ENCODE peak calls at places on chromosome 2, in eight cellular contexts. E, R, U, X, Z, T, I and S are unnamed samples. For H3K36me3, the result is how much of the 10 kb centered on the place peaks cover.

GRCh38 chr2:135633582-135633981 is 102.3 kb downstream of the R3HDM1 start:
- DNase-seq in E (no peak), R (no peak), U (no peak), X (no peak), Z (no peak), T (no peak), I (no peak), S (no peak)

GRCh38 chr2:110114801-110115200 is 821 bp downstream of the MALL start:
- DNase-seq in E (no peak), R (no peak), U (peak), X (no peak), Z (no peak), T (no peak), I (peak), S (no peak)

GRCh38 chr2:7044253-7045250 is 127.3 kb downstream of the RNF144A start:
- DNase-seq in E (peak), R (peak), U (peak), X (peak), Z (peak), T (peak), I (peak), S (peak)

GRCh38 chr2:172090044-172090946 is 5.0 kb downstream of the DLX1 start:
- DNase-seq in E (peak), R (no peak), U (no peak), X (no peak), Z (no peak), T (no peak), I (no peak), S (no peak)

GRCh38 chr2:122236152-122236892 is 480.9 kb downstream of the TSN start:
- DNase-seq in E (no peak), R (no peak), U (no peak), X (peak), Z (peak), T (peak), I (peak), S (no peak)

GRCh38 chr2:96119389-96119751 is 3.0 kb upstream of the ADRA2B start:
- DNase-seq in E (no peak), R (no peak), U (no peak), X (no peak), Z (no peak), T (no peak), I (no peak), S (no peak)

GRCh38 chr2:3217646-3218045 is 160.0 kb downstream of the EIPR1 start:
- DNase-seq in E (no peak), R (no peak), U (no peak), X (no peak), Z (no peak), T (no peak), I (no peak), S (no peak)

GRCh38 chr2:230928701-230929380 is 3.8 kb upstream of the GPR55 start:
- DNase-seq in E (no peak), R (peak), U (no peak), X (no peak), Z (no peak), T (no peak), I (no peak), S (no peak)

GRCh38 chr2:179850188-179850587 is 11.2 kb downstream of the ZNF385B start:
- DNase-seq in E (no peak), R (no peak), U (peak), X (no peak), Z (no peak), T (no peak), I (peak), S (peak)

GRCh38 chr2:102082591-102083586 is 59.7 kb upstream of the IL1R1 start:
- DNase-seq in E (peak), R (peak), U (peak), X (no peak), Z (peak), T (peak), I (peak), S (peak)

GRCh38 chr2:88342749-88343148 is 109.7 kb downstream of the FOXI3 start:
- DNase-seq in E (no peak), R (no peak), U (no peak), X (no peak), Z (no peak), T (no peak), I (no peak), S (no peak)

GRCh38 chr2:157625311-157625710 is 3.4 kb downstream of the ACVR1C start:
- DNase-seq in E (no peak), R (no peak), U (no peak), X (no peak), Z (no peak), T (no peak), I (no peak), S (no peak)

GRCh38 chr2:11752906-11753305 is 6.5 kb downstream of the LPIN1 start:
- DNase-seq in E (no peak), R (no peak), U (no peak), X (no peak), Z (no peak), T (no peak), I (no peak), S (no peak)

GRCh38 chr2:52144588-52144987 is 1112.7 kb upstream of the NRXN1 start:
- DNase-seq in E (no peak), R (no peak), U (no peak), X (no peak), Z (no peak), T (no peak), I (no peak), S (no peak)

GRCh38 chr2:28633739-28634138 is 117.9 kb upstream of the PPP1CB start:
- DNase-seq in E (no peak), R (no peak), U (peak), X (no peak), Z (no peak), T (no peak), I (peak), S (peak)

GRCh38 chr2:24508878-24509277 is 17.8 kb downstream of the NCOA1 start:
- DNase-seq in E (no peak), R (no peak), U (no peak), X (no peak), Z (no peak), T (no peak), I (peak), S (no peak)

GRCh38 chr2:235390108-235390815 is 103.6 kb upstream of the AGAP1 start:
- DNase-seq in E (peak), R (no peak), U (no peak), X (no peak), Z (no peak), T (no peak), I (peak), S (no peak)

GRCh38 chr2:85772019-85772745 is 18.4 kb downstream of the ATOH8 start:
- DNase-seq in E (no peak), R (peak), U (peak), X (peak), Z (peak), T (peak), I (peak), S (peak)

GRCh38 chr2:25697559-25698341 is 24.4 kb upstream of the DTNB start:
- DNase-seq in E (no peak), R (no peak), U (no peak), X (no peak), Z (no peak), T (no peak), I (no peak), S (no peak)

GRCh38 chr2:230423851-230424458 is 8.0 kb downstream of the SP100 start:
- DNase-seq in E (no peak), R (no peak), U (peak), X (no peak), Z (peak), T (peak), I (peak), S (peak)

GRCh38 chr2:212032032-212032431 is 506.6 kb downstream of the ERBB4 start:
- DNase-seq in E (no peak), R (no peak), U (no peak), X (no peak), Z (no peak), T (no peak), I (peak), S (peak)

GRCh38 chr2:62305421-62306176 is 109.7 kb downstream of the B3GNT2 start:
- DNase-seq in E (peak), R (no peak), U (peak), X (no peak), Z (no peak), T (no peak), I (no peak), S (no peak)

GRCh38 chr2:188065386-188065785 is 226.3 kb upstream of the GULP1 start:
- DNase-seq in E (no peak), R (no peak), U (no peak), X (no peak), Z (no peak), T (no peak), I (no peak), S (no peak)
- TF ChIP-seq CTCF in E (no peak), R (no peak), U (no peak), X (peak), Z (no peak), T (no peak), I (no peak), S (no peak)

GRCh38 chr2:196651387-196652094 is 12.0 kb downstream of the CCDC150 start:
- DNase-seq in E (no peak), R (no peak), U (no peak), X (no peak), Z (no peak), T (no peak), I (no peak), S (no peak)
- H3K36me3 ChIP-seq in E (under half), R (under half), U (under half), X (under half), Z (under half), T (under half), I (under half), S (under half)

GRCh38 chr2:37029758-37030157 is 54.4 kb downstream of the HEATR5B start:
- DNase-seq in E (no peak), R (no peak), U (no peak), X (no peak), Z (no peak), T (no peak), I (no peak), S (no peak)

GRCh38 chr2:37020212-37020886 is 54.0 kb upstream of the STRN start:
- DNase-seq in E (no peak), R (peak), U (peak), X (no peak), Z (peak), T (peak), I (peak), S (peak)

GRCh38 chr2:37020887-37021796 is 54.8 kb upstream of the STRN start:
- DNase-seq in E (no peak), R (no peak), U (no peak), X (no peak), Z (no peak), T (no peak), I (no peak), S (no peak)

GRCh38 chr2:37026050-37026449 is 58.1 kb downstream of the HEATR5B start:
- DNase-seq in E (no peak), R (no peak), U (peak), X (peak), Z (no peak), T (no peak), I (no peak), S (no peak)
- TF ChIP-seq CTCF in E (no peak), R (no peak), U (no peak), X (peak), Z (no peak), T (no peak), I (peak), S (peak)

GRCh38 chr2:241421330-241421729 is 65.2 kb downstream of the FARP2 start:
- DNase-seq in E (no peak), R (no peak), U (no peak), X (no peak), Z (no peak), T (no peak), I (no peak), S (no peak)
- H3K36me3 ChIP-seq in E (under half), R (under half), U (under half), X (half or more), Z (under half), T (under half), I (under half), S (under half)

DNA sequence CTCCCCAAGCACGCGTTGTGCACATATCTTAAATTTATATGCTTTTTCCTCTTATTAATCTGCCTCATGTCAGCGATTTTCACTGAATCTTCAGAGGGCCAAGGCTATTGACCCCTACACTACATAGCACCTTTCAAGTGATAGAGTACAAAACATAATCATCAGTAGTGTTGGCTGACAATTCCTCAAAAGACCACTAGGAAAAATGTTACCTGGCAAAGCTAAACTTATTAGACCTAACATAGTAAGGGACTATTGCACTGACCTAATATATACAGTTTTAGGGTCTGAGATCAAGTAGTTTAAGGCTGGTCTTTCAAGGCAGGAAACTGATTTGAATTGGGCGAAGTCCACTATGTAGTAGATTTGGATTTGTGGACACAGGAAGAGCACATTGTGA is 244.2 kb upstream of the ZC3H15 start:
- DNase-seq in E (no peak), R (no peak), U (no peak), X (no peak), Z (no peak), T (no peak), I (no peak), S (no peak)
- TF ChIP-seq CTCF in E (no peak), R (no peak), U (no peak), X (no peak), Z (no peak), T (no peak), I (no peak), S (no peak)

GRCh38 chr2:159760321-159760720 is 37.7 kb downstream of the CD302 start:
- DNase-seq in E (no peak), R (no peak), U (no peak), X (no peak), Z (no peak), T (no peak), I (no peak), S (no peak)

GRCh38 chr2:159759577-159759976 is 38.4 kb downstream of the CD302 start:
- DNase-seq in E (no peak), R (no peak), U (no peak), X (no peak), Z (no peak), T (no peak), I (no peak), S (no peak)

GRCh38 chr2:159758686-159759085 is 39.3 kb downstream of the CD302 start:
- DNase-seq in E (no peak), R (no peak), U (no peak), X (no peak), Z (no peak), T (no peak), I (peak), S (no peak)

GRCh38 chr2:159758239-159758638 is 39.8 kb downstream of the CD302 start:
- DNase-seq in E (no peak), R (no peak), U (no peak), X (no peak), Z (no peak), T (no peak), I (no peak), S (no peak)

DNA sequence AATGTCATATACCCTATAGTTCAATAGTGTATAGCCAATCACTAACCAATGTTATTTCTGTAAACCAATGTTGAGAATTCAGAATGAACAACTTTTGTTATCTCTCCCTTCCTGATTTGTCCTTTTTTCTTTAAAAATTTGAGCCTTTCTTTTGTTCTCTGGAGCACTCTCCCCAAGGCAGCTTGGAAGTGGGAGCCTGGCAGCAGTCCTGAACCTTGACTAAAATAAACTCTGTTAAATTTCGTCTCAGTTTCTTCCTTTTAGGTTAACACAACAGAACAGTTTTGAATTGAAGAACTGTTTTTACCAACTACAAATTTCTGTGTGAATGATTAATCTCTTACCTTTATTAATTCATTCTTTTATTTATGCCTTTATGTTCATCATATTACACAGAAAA is 35.9 kb downstream of the CD302 start:
- DNase-seq in E (no peak), R (no peak), U (no peak), X (no peak), Z (no peak), T (no peak), I (no peak), S (no peak)
- H3K36me3 ChIP-seq in E (under half), R (under half), U (under half), X (half or more), Z (under half), T (under half), I (under half), S (half or more)

GRCh38 chr2:47072018-47072691 is 83.0 kb downstream of the STPG4 start:
- DNase-seq in E (no peak), R (peak), U (no peak), X (peak), Z (peak), T (peak), I (no peak), S (peak)
- TF ChIP-seq CTCF in E (no peak), R (no peak), U (no peak), X (peak), Z (peak), T (no peak), I (no peak), S (peak)

DNA sequence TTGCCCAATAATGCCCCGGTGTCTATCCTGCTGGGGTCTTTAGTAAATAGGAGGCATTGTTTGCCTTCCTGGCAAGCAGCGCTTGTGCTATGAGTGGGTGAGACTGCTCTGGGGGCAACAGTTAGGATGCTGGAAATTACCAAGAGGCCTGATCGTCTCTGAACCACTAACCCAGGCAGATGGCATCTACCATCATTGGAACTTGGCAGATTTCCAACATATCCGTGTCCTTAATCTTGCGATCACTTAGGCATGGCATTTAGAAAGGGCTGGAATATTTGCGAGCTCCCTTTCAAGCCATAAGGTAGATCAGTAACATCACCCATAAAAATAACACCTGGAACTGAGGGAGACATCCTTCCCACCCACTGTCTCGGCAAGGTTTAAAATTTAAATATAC is 18.8 kb upstream of the SH3RF3 start:
- DNase-seq in E (no peak), R (no peak), U (no peak), X (no peak), Z (no peak), T (no peak), I (no peak), S (no peak)
- H3K36me3 ChIP-seq in E (under half), R (under half), U (under half), X (under half), Z (under half), T (under half), I (under half), S (under half)

GRCh38 chr2:174577967-174578589 is 19.5 kb downstream of the WIPF1 start:
- DNase-seq in E (peak), R (no peak), U (peak), X (no peak), Z (no peak), T (no peak), I (peak), S (peak)
- TF ChIP-seq CTCF in E (peak), R (no peak), U (peak), X (peak), Z (peak), T (peak), I (peak), S (peak)

GRCh38 chr2:216169087-216169486 is 59.9 kb downstream of the XRCC5 start:
- DNase-seq in E (no peak), R (no peak), U (no peak), X (no peak), Z (no peak), T (no peak), I (no peak), S (no peak)
- H3K36me3 ChIP-seq in E (under half), R (under half), U (under half), X (half or more), Z (under half), T (under half), I (under half), S (under half)